ENCODE peak calls at places on chromosomes 13 and 19, in ten cellular contexts. One of them, this sample, is unnamed. For H3K4me1, the result is how much of the 10 kb centered on the place peaks cover.

GRCh38 chr13:94712812-94713555 is 639 bp upstream of the SOX21 start:
- DNase-seq in ovary: no peak
- DNase-seq in lower lobe of right lung: no peak
- DNase-seq in thoracic aorta: no peak
- DNase-seq in A549: no peak
- DNase-seq in CD8-positive, alpha-beta T cell: no peak
- DNase-seq in upper lobe of left lung: peak
- DNase-seq in psoas muscle: no peak
- DNase-seq in stomach: peak
- DNase-seq in endodermal cell: peak
- DNase-seq in this sample: peak

GRCh38 chr19:4121815-4122214 is 2.1 kb downstream of the MAP2K2 start:
- DNase-seq in ovary: no peak
- DNase-seq in lower lobe of right lung: no peak
- DNase-seq in thoracic aorta: no peak
- DNase-seq in A549: no peak
- DNase-seq in CD8-positive, alpha-beta T cell: no peak
- DNase-seq in upper lobe of left lung: no peak
- DNase-seq in psoas muscle: no peak
- DNase-seq in stomach: no peak
- DNase-seq in endodermal cell: no peak
- DNase-seq in this sample: no peak

GRCh38 chr13:98315466-98315865 is 138.4 kb upstream of the RNF113B start:
- DNase-seq in ovary: no peak
- DNase-seq in lower lobe of right lung: no peak
- DNase-seq in thoracic aorta: no peak
- DNase-seq in A549: no peak
- DNase-seq in CD8-positive, alpha-beta T cell: no peak
- DNase-seq in upper lobe of left lung: no peak
- DNase-seq in psoas muscle: no peak
- DNase-seq in stomach: no peak
- DNase-seq in endodermal cell: no peak
- DNase-seq in this sample: no peak

GRCh38 chr13:28659611-28659970 is 661 bp downstream of the POMP start:
- DNase-seq in ovary: no peak
- DNase-seq in lower lobe of right lung: no peak
- DNase-seq in thoracic aorta: no peak
- DNase-seq in A549: no peak
- DNase-seq in CD8-positive, alpha-beta T cell: no peak
- DNase-seq in upper lobe of left lung: no peak
- DNase-seq in psoas muscle: no peak
- DNase-seq in stomach: no peak
- DNase-seq in endodermal cell: no peak
- DNase-seq in this sample: no peak

GRCh38 chr13:103788061-103788652 is 721.9 kb upstream of the SLC10A2 start:
- DNase-seq in ovary: no peak
- DNase-seq in lower lobe of right lung: no peak
- DNase-seq in thoracic aorta: no peak
- DNase-seq in A549: no peak
- DNase-seq in CD8-positive, alpha-beta T cell: no peak
- DNase-seq in upper lobe of left lung: no peak
- DNase-seq in psoas muscle: no peak
- DNase-seq in stomach: no peak
- DNase-seq in endodermal cell: peak
- DNase-seq in this sample: no peak

GRCh38 chr19:39166571-39167391 is 30.0 kb upstream of the NCCRP1 start:
- DNase-seq in ovary: peak
- DNase-seq in lower lobe of right lung: peak
- DNase-seq in thoracic aorta: no peak
- DNase-seq in A549: no peak
- DNase-seq in CD8-positive, alpha-beta T cell: no peak
- DNase-seq in upper lobe of left lung: peak
- DNase-seq in psoas muscle: no peak
- DNase-seq in stomach: peak
- DNase-seq in endodermal cell: peak
- DNase-seq in this sample: peak

GRCh38 chr13:75444016-75444415 is 38.0 kb downstream of the TBC1D4 start:
- DNase-seq in ovary: no peak
- DNase-seq in lower lobe of right lung: no peak
- DNase-seq in thoracic aorta: no peak
- DNase-seq in A549: no peak
- DNase-seq in CD8-positive, alpha-beta T cell: no peak
- DNase-seq in upper lobe of left lung: no peak
- DNase-seq in psoas muscle: no peak
- DNase-seq in stomach: no peak
- DNase-seq in endodermal cell: no peak
- DNase-seq in this sample: no peak

GRCh38 chr19:32522967-32523366 is 58.0 kb upstream of the PDCD5 start:
- DNase-seq in ovary: no peak
- DNase-seq in lower lobe of right lung: no peak
- DNase-seq in thoracic aorta: no peak
- DNase-seq in A549: no peak
- DNase-seq in CD8-positive, alpha-beta T cell: no peak
- DNase-seq in upper lobe of left lung: no peak
- DNase-seq in psoas muscle: no peak
- DNase-seq in stomach: no peak
- DNase-seq in endodermal cell: no peak
- DNase-seq in this sample: no peak

GRCh38 chr13:30319130-30319529 is 11.8 kb upstream of the KATNAL1 start:
- DNase-seq in ovary: no peak
- DNase-seq in lower lobe of right lung: no peak
- DNase-seq in thoracic aorta: no peak
- DNase-seq in A549: no peak
- DNase-seq in CD8-positive, alpha-beta T cell: no peak
- DNase-seq in upper lobe of left lung: no peak
- DNase-seq in psoas muscle: no peak
- DNase-seq in stomach: no peak
- DNase-seq in endodermal cell: no peak
- DNase-seq in this sample: no peak

GRCh38 chr13:30314069-30314468 is 6.7 kb upstream of the KATNAL1 start:
- DNase-seq in ovary: no peak
- DNase-seq in lower lobe of right lung: no peak
- DNase-seq in thoracic aorta: no peak
- DNase-seq in A549: no peak
- DNase-seq in CD8-positive, alpha-beta T cell: no peak
- DNase-seq in upper lobe of left lung: no peak
- DNase-seq in psoas muscle: no peak
- DNase-seq in stomach: no peak
- DNase-seq in endodermal cell: no peak
- DNase-seq in this sample: no peak

GRCh38 chr13:30319703-30320102 is 12.4 kb upstream of the KATNAL1 start:
- DNase-seq in ovary: no peak
- DNase-seq in lower lobe of right lung: no peak
- DNase-seq in thoracic aorta: no peak
- DNase-seq in A549: no peak
- DNase-seq in CD8-positive, alpha-beta T cell: no peak
- DNase-seq in upper lobe of left lung: no peak
- DNase-seq in psoas muscle: no peak
- DNase-seq in stomach: no peak
- DNase-seq in endodermal cell: no peak
- DNase-seq in this sample: no peak

GRCh38 chr13:30314562-30314961 is 7.2 kb upstream of the KATNAL1 start:
- DNase-seq in ovary: no peak
- DNase-seq in lower lobe of right lung: no peak
- DNase-seq in thoracic aorta: no peak
- DNase-seq in A549: no peak
- DNase-seq in CD8-positive, alpha-beta T cell: no peak
- DNase-seq in upper lobe of left lung: no peak
- DNase-seq in psoas muscle: no peak
- DNase-seq in stomach: no peak
- DNase-seq in endodermal cell: no peak
- DNase-seq in this sample: no peak

GRCh38 chr13:30318026-30318425 is 10.7 kb upstream of the KATNAL1 start:
- DNase-seq in ovary: no peak
- DNase-seq in lower lobe of right lung: no peak
- DNase-seq in thoracic aorta: no peak
- DNase-seq in A549: no peak
- DNase-seq in CD8-positive, alpha-beta T cell: no peak
- DNase-seq in upper lobe of left lung: no peak
- DNase-seq in psoas muscle: no peak
- DNase-seq in stomach: no peak
- DNase-seq in endodermal cell: no peak
- DNase-seq in this sample: no peak
- H3K4me1 ChIP-seq in ovary: under half
- H3K4me1 ChIP-seq in lower lobe of right lung: under half
- H3K4me1 ChIP-seq in thoracic aorta: under half
- H3K4me1 ChIP-seq in A549: under half
- H3K4me1 ChIP-seq in CD8-positive, alpha-beta T cell: under half
- H3K4me1 ChIP-seq in upper lobe of left lung: under half
- H3K4me1 ChIP-seq in psoas muscle: under half
- H3K4me1 ChIP-seq in stomach: under half
- H3K4me1 ChIP-seq in endodermal cell: under half
- H3K4me1 ChIP-seq in this sample: under half

DNA sequence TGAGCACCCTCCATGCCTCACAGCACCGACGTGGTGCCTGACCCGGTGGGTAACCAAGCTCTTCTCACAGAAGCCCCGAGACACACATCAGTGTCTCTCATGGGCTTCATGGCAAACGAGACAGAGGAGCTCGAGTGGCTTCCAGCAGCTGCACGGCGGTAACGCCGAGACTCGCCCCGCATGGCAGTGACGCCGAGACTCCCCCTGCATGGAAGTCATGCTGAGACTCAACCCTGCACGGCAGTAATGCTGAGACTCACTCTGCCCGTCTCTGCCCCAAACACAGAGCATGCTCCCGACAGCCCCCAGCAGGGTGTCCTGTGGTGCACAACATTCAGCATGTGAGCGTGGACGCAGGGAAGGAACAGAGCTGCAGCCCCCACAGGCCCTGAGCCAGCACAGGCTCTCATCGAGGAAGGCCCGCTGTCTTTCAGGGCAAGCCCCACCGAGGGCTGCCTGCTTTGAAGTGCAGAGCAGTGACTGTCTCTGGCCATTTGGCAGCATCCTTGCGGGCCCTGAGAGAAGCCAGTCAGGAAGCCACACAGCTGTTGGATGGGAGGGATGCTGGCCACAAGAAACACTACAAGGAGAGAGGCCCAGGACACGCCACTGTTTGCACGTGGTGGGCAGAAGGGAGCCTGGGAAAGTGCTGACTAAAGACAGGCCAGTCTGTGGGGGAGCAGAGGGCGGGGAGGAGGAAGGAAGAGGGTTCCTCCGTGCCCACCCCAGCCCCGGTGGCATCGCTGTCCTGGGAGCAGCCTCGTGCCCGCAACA is 9.5 kb downstream of the GAS6 start:
- DNase-seq in ovary: no peak
- DNase-seq in lower lobe of right lung: peak
- DNase-seq in thoracic aorta: no peak
- DNase-seq in A549: no peak
- DNase-seq in CD8-positive, alpha-beta T cell: no peak
- DNase-seq in upper lobe of left lung: peak
- DNase-seq in psoas muscle: peak
- DNase-seq in stomach: no peak
- DNase-seq in endodermal cell: peak
- DNase-seq in this sample: no peak
- TF ChIP-seq CTCF in ovary: no peak
- TF ChIP-seq CTCF in lower lobe of right lung: no peak
- TF ChIP-seq CTCF in thoracic aorta: no peak
- TF ChIP-seq CTCF in A549: no peak
- TF ChIP-seq CTCF in CD8-positive, alpha-beta T cell: no peak
- TF ChIP-seq CTCF in upper lobe of left lung: no peak
- TF ChIP-seq CTCF in psoas muscle: no peak
- TF ChIP-seq CTCF in stomach: no peak
- TF ChIP-seq CTCF in endodermal cell: no peak
- TF ChIP-seq CTCF in this sample: no peak

GRCh38 chr19:16371540-16371986 is 46.9 kb downstream of the KLF2 start:
- DNase-seq in ovary: peak
- DNase-seq in lower lobe of right lung: peak
- DNase-seq in thoracic aorta: no peak
- DNase-seq in A549: no peak
- DNase-seq in CD8-positive, alpha-beta T cell: peak
- DNase-seq in upper lobe of left lung: peak
- DNase-seq in psoas muscle: peak
- DNase-seq in stomach: peak
- DNase-seq in endodermal cell: no peak
- DNase-seq in this sample: peak

GRCh38 chr19:16369664-16370576 is 45.3 kb downstream of the KLF2 start:
- DNase-seq in ovary: peak
- DNase-seq in lower lobe of right lung: peak
- DNase-seq in thoracic aorta: no peak
- DNase-seq in A549: no peak
- DNase-seq in CD8-positive, alpha-beta T cell: no peak
- DNase-seq in upper lobe of left lung: no peak
- DNase-seq in psoas muscle: peak
- DNase-seq in stomach: no peak
- DNase-seq in endodermal cell: no peak
- DNase-seq in this sample: peak

GRCh38 chr19:16372065-16372915 is 47.7 kb downstream of the KLF2 start:
- DNase-seq in ovary: no peak
- DNase-seq in lower lobe of right lung: peak
- DNase-seq in thoracic aorta: no peak
- DNase-seq in A549: no peak
- DNase-seq in CD8-positive, alpha-beta T cell: no peak
- DNase-seq in upper lobe of left lung: no peak
- DNase-seq in psoas muscle: peak
- DNase-seq in stomach: no peak
- DNase-seq in endodermal cell: no peak
- DNase-seq in this sample: no peak

GRCh38 chr19:16369306-16369663 is 44.7 kb downstream of the KLF2 start:
- DNase-seq in ovary: no peak
- DNase-seq in lower lobe of right lung: no peak
- DNase-seq in thoracic aorta: no peak
- DNase-seq in A549: no peak
- DNase-seq in CD8-positive, alpha-beta T cell: no peak
- DNase-seq in upper lobe of left lung: no peak
- DNase-seq in psoas muscle: no peak
- DNase-seq in stomach: no peak
- DNase-seq in endodermal cell: no peak
- DNase-seq in this sample: no peak

DNA sequence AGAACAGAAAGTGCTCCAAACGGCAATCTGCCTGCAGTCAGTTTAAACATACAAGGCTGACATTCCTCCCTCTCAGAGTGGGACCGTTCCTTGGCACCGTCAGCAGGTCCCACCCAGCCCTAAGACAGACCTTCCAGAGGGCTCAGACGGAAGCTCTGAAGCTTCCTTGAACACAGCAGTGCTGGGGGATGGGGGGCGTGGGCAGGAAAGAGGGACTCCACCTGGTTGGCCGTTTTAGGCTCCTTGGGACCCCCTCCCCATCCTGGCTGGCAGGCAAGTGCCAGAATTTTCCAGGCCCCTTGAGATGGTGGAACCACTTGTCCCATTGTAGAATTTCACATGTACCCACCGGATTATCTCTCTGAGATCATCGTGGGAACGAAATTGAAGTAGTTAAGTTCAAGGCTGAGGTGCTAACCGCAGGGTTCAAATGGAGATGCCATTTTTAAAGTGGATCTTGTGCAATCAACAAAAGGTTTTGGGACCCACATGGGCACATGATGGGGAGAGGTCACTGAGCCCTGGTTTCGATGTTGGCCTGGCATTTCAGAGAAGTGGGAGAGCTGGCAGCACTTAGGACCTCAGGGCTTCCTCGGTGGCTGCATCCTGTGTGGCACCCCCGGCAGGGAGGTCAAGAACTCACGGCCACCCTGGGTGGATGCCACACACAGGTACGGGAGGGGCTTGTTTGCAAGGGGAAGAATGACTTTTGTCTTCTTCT is 46.2 kb downstream of the KLF2 start:
- DNase-seq in ovary: peak
- DNase-seq in lower lobe of right lung: peak
- DNase-seq in thoracic aorta: no peak
- DNase-seq in A549: no peak
- DNase-seq in CD8-positive, alpha-beta T cell: no peak
- DNase-seq in upper lobe of left lung: no peak
- DNase-seq in psoas muscle: peak
- DNase-seq in stomach: no peak
- DNase-seq in endodermal cell: no peak
- DNase-seq in this sample: peak
- H3K4me1 ChIP-seq in ovary: under half
- H3K4me1 ChIP-seq in lower lobe of right lung: half or more
- H3K4me1 ChIP-seq in thoracic aorta: under half
- H3K4me1 ChIP-seq in A549: under half
- H3K4me1 ChIP-seq in CD8-positive, alpha-beta T cell: half or more
- H3K4me1 ChIP-seq in upper lobe of left lung: half or more
- H3K4me1 ChIP-seq in psoas muscle: under half
- H3K4me1 ChIP-seq in stomach: half or more
- H3K4me1 ChIP-seq in endodermal cell: under half
- H3K4me1 ChIP-seq in this sample: half or more

DNA sequence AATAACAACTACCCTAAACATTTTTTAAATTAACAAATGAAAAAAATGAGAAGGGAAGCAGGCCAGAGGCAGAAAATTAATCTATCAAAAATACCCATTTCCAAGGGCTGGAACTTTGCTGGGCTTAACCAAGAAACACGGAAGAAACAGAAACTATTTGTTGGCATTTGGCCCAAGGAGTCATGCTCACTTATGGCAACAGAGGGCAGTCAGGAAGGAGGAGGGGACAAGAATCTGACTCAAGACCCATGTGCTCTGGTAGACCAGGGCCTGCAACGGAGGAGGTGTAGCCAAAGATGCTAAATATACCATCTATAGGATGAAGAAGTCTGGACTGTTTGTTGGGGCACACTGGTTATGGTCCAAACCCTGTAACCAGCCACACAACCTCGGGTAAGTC is 496.7 kb downstream of the COG6 start:
- DNase-seq in ovary: no peak
- DNase-seq in lower lobe of right lung: no peak
- DNase-seq in thoracic aorta: peak
- DNase-seq in A549: peak
- DNase-seq in CD8-positive, alpha-beta T cell: no peak
- DNase-seq in upper lobe of left lung: no peak
- DNase-seq in psoas muscle: no peak
- DNase-seq in stomach: no peak
- DNase-seq in endodermal cell: no peak
- DNase-seq in this sample: no peak
- TF ChIP-seq CTCF in ovary: no peak
- TF ChIP-seq CTCF in lower lobe of right lung: no peak
- TF ChIP-seq CTCF in thoracic aorta: no peak
- TF ChIP-seq CTCF in A549: no peak
- TF ChIP-seq CTCF in CD8-positive, alpha-beta T cell: no peak
- TF ChIP-seq CTCF in upper lobe of left lung: no peak
- TF ChIP-seq CTCF in psoas muscle: no peak
- TF ChIP-seq CTCF in stomach: no peak
- TF ChIP-seq CTCF in endodermal cell: no peak
- TF ChIP-seq CTCF in this sample: no peak

This sample was measured in upper lobe of right lung.